ENCODE peak calls at places on chromosomes 5 and 9, in seven cellular contexts. G is uterus, X is tibial nerve, Q is ascending aorta, N is fibroblast of lung, B is adrenal gland, C is psoas muscle. L is an unnamed sample.
A peak's percentile ranks its signal among the peaks of the same experiment; 100 is the strongest.

GRCh38 chr9:133477992-133478850 is 678 bp downstream of the SLC2A6 start:
- DNase-seq in G (no peak), X (no peak), Q (no peak), N (no peak), B (no peak), C (no peak), L (peak; percentile 60)

GRCh38 chr9:123326662-123327093 is 29.3 kb upstream of the CRB2 start:
- DNase-seq in G (no peak), X (no peak), Q (no peak), N (peak; percentile 23), B (no peak), C (no peak), L (no peak)

GRCh38 chr9:126885089-126885753 is 24.8 kb downstream of the ZBTB34 start:
- DNase-seq in G (no peak), X (no peak), Q (no peak), N (peak; percentile 44), B (no peak), C (no peak), L (no peak)

GRCh38 chr9:127225747-127226646 is 38.6 kb upstream of the GARNL3 start:
- DNase-seq in G (peak; percentile 40), X (no peak), Q (peak; percentile 76), N (no peak), B (peak; percentile 48), C (no peak), L (no peak)

GRCh38 chr5:96026334-96027065 is 64.8 kb upstream of the ELL2 start:
- DNase-seq in G (no peak), X (no peak), Q (no peak), N (peak; percentile 87), B (no peak), C (no peak), L (peak; percentile 70)

GRCh38 chr9:86329649-86330048 is 24.6 kb downstream of the TUT7 start:
- DNase-seq in G (no peak), X (no peak), Q (no peak), N (no peak), B (no peak), C (no peak), L (no peak)

GRCh38 chr5:175170899-175171298 is 273.1 kb downstream of the DRD1 start:
- DNase-seq in G (no peak), X (no peak), Q (no peak), N (no peak), B (no peak), C (no peak), L (no peak)

GRCh38 chr5:41636605-41637004 is 126.2 kb upstream of the PLCXD3 start:
- DNase-seq in G (no peak), X (no peak), Q (no peak), N (peak; percentile 12), B (no peak), C (no peak), L (no peak)

GRCh38 chr9:12933957-12934356 is 159.1 kb downstream of the LURAP1L start:
- DNase-seq in G (no peak), X (no peak), Q (no peak), N (peak; percentile 31), B (no peak), C (no peak), L (peak; percentile 26)

GRCh38 chr9:71752352-71752751 is 16.0 kb downstream of the CEMIP2 start:
- DNase-seq in G (no peak), X (no peak), Q (no peak), N (no peak), B (no peak), C (no peak), L (no peak)

DNA sequence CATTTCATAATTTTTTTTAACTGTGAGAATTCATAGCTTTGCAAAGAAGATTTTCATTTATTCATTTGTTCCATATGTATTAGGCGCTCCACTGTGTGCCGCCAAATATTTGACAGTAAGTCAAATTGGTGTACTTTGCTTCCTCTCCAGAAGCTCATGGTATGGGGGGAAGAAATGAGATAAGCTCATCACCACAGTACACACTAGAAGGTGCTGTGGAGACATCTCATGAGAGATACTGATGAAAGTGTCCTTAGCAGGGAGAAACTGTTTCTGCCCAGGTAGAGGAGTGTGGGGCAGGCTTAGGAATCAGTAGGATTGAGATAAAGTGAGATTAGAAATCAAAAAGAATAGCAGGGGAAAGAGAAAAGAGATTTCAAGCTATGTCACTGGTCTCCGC is 136.2 kb downstream of the CDH6 start:
- DNase-seq in G (no peak), X (no peak), Q (no peak), N (no peak), B (no peak), C (no peak), L (no peak)
- TF ChIP-seq CTCF in G (no peak), X (no peak), Q (no peak), N (no peak), B (no peak), C (no peak), L (no peak)

GRCh38 chr5:16891043-16891442 is 45.0 kb downstream of the MYO10 start:
- DNase-seq in G (no peak), X (no peak), Q (no peak), N (no peak), B (no peak), C (no peak), L (no peak)

GRCh38 chr5:16889203-16889971 is 46.7 kb downstream of the MYO10 start:
- DNase-seq in G (no peak), X (no peak), Q (no peak), N (peak; percentile 77), B (no peak), C (no peak), L (no peak)

GRCh38 chr5:16889972-16890519 is 46.0 kb downstream of the MYO10 start:
- DNase-seq in G (no peak), X (no peak), Q (no peak), N (peak; percentile 70), B (no peak), C (no peak), L (no peak)

GRCh38 chr5:16886793-16887345 is 49.2 kb downstream of the MYO10 start:
- DNase-seq in G (no peak), X (no peak), Q (no peak), N (no peak), B (no peak), C (no peak), L (no peak)

DNA sequence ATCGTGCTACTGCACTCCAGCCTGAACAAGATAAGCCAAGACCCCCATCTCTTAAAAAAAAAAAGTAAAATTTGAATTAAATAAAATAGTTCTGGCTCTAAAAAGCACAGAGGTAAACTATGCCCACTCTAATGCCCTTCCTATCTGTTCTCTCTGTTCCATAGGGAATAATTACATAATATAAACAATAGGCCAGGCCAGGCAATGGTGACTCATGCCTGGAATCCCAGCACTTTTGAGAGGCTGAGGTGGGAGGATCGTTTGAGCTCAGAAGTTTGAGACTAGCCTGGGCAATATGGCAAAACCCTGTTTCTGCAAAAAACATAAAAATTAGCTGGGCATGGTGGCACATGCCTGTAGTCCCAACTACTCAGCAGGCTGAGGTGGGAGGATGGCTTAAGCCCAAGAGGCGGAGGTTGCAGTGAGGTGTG is 47.4 kb downstream of the MYO10 start:
- DNase-seq in G (no peak), X (no peak), Q (no peak), N (peak; percentile 61), B (no peak), C (no peak), L (no peak)
- H3K27ac ChIP-seq in G (peak overlapping the region; percentile 75), X (no peak overlapping the region), Q (no peak overlapping the region), N (no peak overlapping the region), B (no peak overlapping the region), C (no peak overlapping the region), L (peak overlapping the region; percentile 69)

DNA sequence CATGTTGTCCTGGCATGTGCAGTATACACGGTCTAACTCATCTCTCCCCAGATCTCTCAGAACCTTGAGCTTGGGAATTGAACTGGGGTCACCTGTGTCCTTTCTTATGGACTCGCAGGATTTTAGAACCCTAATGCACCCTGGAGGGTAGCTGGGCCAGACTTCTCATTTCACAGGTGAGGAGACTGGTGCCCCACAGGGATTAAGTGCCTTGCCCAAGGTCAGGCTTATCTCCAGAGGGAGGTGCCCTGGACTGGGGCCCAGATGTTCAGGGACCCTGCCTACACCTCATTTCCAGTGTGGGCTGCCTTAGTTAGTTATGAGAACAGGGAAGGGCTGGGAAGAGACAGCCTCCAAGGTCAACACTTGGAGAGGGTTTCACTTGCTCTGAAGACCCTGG is 4.0 kb upstream of the NUP214 start:
- DNase-seq in G (no peak), X (no peak), Q (peak; percentile 40), N (no peak), B (no peak), C (no peak), L (no peak)
- TF ChIP-seq CTCF in G (no peak), X (no peak), Q (no peak), N (no peak), B (no peak), C (no peak), L (no peak)

GRCh38 chr9:136665704-136666363 is 3.1 kb downstream of the EGFL7 start:
- DNase-seq in G (no peak), X (no peak), Q (no peak), N (no peak), B (no peak), C (no peak), L (peak; percentile 65)
- H3K27ac ChIP-seq in G (peak overlapping the region; percentile 56), X (no peak overlapping the region), Q (no peak overlapping the region), N (no peak overlapping the region), B (no peak overlapping the region), C (peak overlapping the region; percentile 39), L (peak overlapping the region; percentile 1)

DNA sequence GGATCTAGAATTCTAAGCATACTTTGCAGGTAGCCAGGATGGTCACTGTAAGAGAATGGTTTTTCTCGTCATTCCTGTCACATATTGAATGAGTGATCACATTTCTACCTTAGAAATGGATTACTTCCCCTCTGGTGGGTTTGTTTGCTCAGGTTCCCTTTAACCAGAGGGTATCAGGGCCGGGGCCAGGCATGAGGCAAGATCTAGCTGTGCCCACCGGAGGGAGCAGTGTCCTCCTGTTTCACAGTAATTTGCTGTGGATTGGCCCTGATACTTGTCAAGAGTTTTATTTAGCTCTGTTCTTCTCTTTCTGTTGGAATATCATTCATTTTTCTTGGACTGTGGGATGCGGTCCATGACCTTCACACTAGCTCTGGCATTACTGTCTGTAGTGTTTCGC is 42.3 kb upstream of the ZBED3 start:
- DNase-seq in G (peak; percentile 30), X (no peak), Q (no peak), N (peak; percentile 41), B (no peak), C (no peak), L (peak; percentile 32)
- TF ChIP-seq CTCF in G (no peak), X (no peak), Q (peak; percentile 48), N (peak; percentile 20), B (no peak), C (no peak), L (peak; percentile 25)

GRCh38 chr9:118091221-118091620 is 387.0 kb downstream of the TLR4 start:
- DNase-seq in G (no peak), X (no peak), Q (no peak), N (no peak), B (no peak), C (no peak), L (no peak)
- H3K27ac ChIP-seq in G (no peak overlapping the region), X (no peak overlapping the region), Q (no peak overlapping the region), N (no peak overlapping the region), B (no peak overlapping the region), C (no peak overlapping the region), L (no peak overlapping the region)

L was measured in RWPE1.